ENCODE peak calls at places on chromosomes 13 and 19, in eight cellular contexts. X, D, A, G, W, F, J and M are unnamed samples.
A peak's percentile ranks its signal among the peaks of the same experiment; 100 is the strongest.

GRCh38 chr19:42285546-42285945 is 16.4 kb upstream of the PRR19 start:
- DNase-seq in X (no peak), D (no peak), A (no peak), G (no peak), W (no peak), F (no peak), J (peak; percentile 69), M (no peak)

GRCh38 chr13:28131646-28132045 is 6.7 kb upstream of the PAN3 start:
- DNase-seq in X (no peak), D (no peak), A (no peak), G (no peak), W (no peak), F (no peak), J (no peak), M (no peak)

GRCh38 chr13:40371531-40372125 is 294.8 kb downstream of the FOXO1 start:
- DNase-seq in X (no peak), D (no peak), A (no peak), G (no peak), W (no peak), F (no peak), J (no peak), M (no peak)

GRCh38 chr13:22120646-22121045 is 449.8 kb downstream of the FGF9 start:
- DNase-seq in X (no peak), D (no peak), A (no peak), G (no peak), W (no peak), F (no peak), J (no peak), M (no peak)

GRCh38 chr19:50896591-50897190 is 14.5 kb downstream of the KLK4 start:
- DNase-seq in X (peak; percentile 75), D (no peak), A (no peak), G (peak; percentile 60), W (no peak), F (no peak), J (no peak), M (peak; percentile 51)

GRCh38 chr19:46303702-46304397 is 7.0 kb downstream of the HIF3A start:
- DNase-seq in X (no peak), D (no peak), A (peak; percentile 5), G (no peak), W (no peak), F (no peak), J (no peak), M (no peak)

GRCh38 chr13:53276265-53276664 is 247.7 kb downstream of the OLFM4 start:
- DNase-seq in X (no peak), D (no peak), A (no peak), G (no peak), W (no peak), F (no peak), J (no peak), M (no peak)

GRCh38 chr19:40445006-40445312 is 824 bp upstream of the SERTAD3 start:
- DNase-seq in X (no peak), D (no peak), A (no peak), G (no peak), W (no peak), F (no peak), J (no peak), M (no peak)

GRCh38 chr13:33383724-33384577 is 98.4 kb upstream of the STARD13 start:
- DNase-seq in X (no peak), D (no peak), A (no peak), G (no peak), W (no peak), F (no peak), J (no peak), M (no peak)

GRCh38 chr13:47119568-47120080 is 222.8 kb upstream of the HTR2A start:
- DNase-seq in X (no peak), D (no peak), A (no peak), G (no peak), W (no peak), F (no peak), J (no peak), M (no peak)

GRCh38 chr19:18589380-18590272 is 1.0 kb downstream of the REX1BD start:
- DNase-seq in X (peak; percentile 63), D (peak; percentile 20), A (peak; percentile 68), G (peak; percentile 73), W (no peak), F (peak; percentile 46), J (peak; percentile 82), M (no peak)

GRCh38 chr19:55641376-55642152 is 762 bp downstream of the ZNF580 start:
- DNase-seq in X (no peak), D (no peak), A (no peak), G (no peak), W (peak; percentile 54), F (no peak), J (peak; percentile 70), M (no peak)

GRCh38 chr13:98020271-98020670 is 66.8 kb downstream of the IPO5 start:
- DNase-seq in X (no peak), D (no peak), A (no peak), G (no peak), W (no peak), F (no peak), J (no peak), M (no peak)

GRCh38 chr19:41373993-41374392 is 2.3 kb upstream of the TMEM91 start:
- DNase-seq in X (no peak), D (no peak), A (no peak), G (no peak), W (no peak), F (no peak), J (no peak), M (no peak)

GRCh38 chr13:73943137-73943964 is 190.9 kb downstream of the KLF12 start:
- DNase-seq in X (no peak), D (no peak), A (no peak), G (no peak), W (no peak), F (no peak), J (no peak), M (peak; percentile 5)

GRCh38 chr19:33794578-33795369 is 1.9 kb upstream of the KCTD15 start:
- DNase-seq in X (no peak), D (no peak), A (no peak), G (no peak), W (no peak), F (no peak), J (no peak), M (no peak)

GRCh38 chr13:90615767-90616166 is 731.7 kb upstream of the MIR17HG start:
- DNase-seq in X (no peak), D (no peak), A (no peak), G (no peak), W (no peak), F (no peak), J (no peak), M (no peak)